ENCODE peak calls at places on chromosomes 16 and 17, in ten cellular contexts. Z is NCI-H526; R is NCI-H1417; T is bronchial epithelial cell; E is GM04504; Q is AG09309; U is T-helper 1 cell; I is sciatic nerve; A is effector CD4-positive, alpha-beta T cell; C is NB4. B is an unnamed sample.
A peak's percentile ranks its signal among the peaks of the same experiment; 100 is the strongest.

GRCh38 chr16:68319185-68319908 is 8.5 kb downstream of the PRMT7 start:
- DNase-seq in Z (no peak), R (no peak), T (no peak), E (no peak), Q (no peak), U (no peak), I (no peak), A (no peak), C (no peak), B (no peak)

GRCh38 chr17:73365203-73365933 is 53.6 kb upstream of the CDC42EP4 start:
- DNase-seq in Z (no peak), R (no peak), T (no peak), E (no peak), Q (no peak), U (no peak), I (no peak), A (no peak), C (no peak), B (no peak)

GRCh38 chr17:9360610-9361571 is 214.7 kb downstream of the STX8 start:
- DNase-seq in Z (no peak), R (no peak), T (peak; percentile 70), E (peak; percentile 68), Q (peak; percentile 53), U (no peak), I (no peak), A (no peak), C (no peak), B (no peak)

GRCh38 chr17:36731806-36732205 is 130.4 kb downstream of the MRM1 start:
- DNase-seq in Z (peak; percentile 44), R (peak; percentile 15), T (no peak), E (no peak), Q (no peak), U (no peak), I (no peak), A (no peak), C (no peak), B (no peak)

GRCh38 chr17:75839942-75840778 is 4.0 kb downstream of the UNC13D start:
- DNase-seq in Z (no peak), R (no peak), T (no peak), E (no peak), Q (no peak), U (no peak), I (no peak), A (no peak), C (no peak), B (no peak)

GRCh38 chr17:69534235-69534621 is 119.7 kb downstream of the MAP2K6 start:
- DNase-seq in Z (no peak), R (no peak), T (no peak), E (no peak), Q (no peak), U (no peak), I (no peak), A (no peak), C (no peak), B (no peak)

GRCh38 chr16:4309833-4310266 is 6.0 kb upstream of the GLIS2 start:
- DNase-seq in Z (peak; percentile 71), R (peak; percentile 15), T (peak; percentile 56), E (no peak), Q (no peak), U (no peak), I (no peak), A (peak; percentile 50), C (no peak), B (peak; percentile 35)

GRCh38 chr17:74840989-74841666 is 18.6 kb downstream of the GRIN2C start:
- DNase-seq in Z (no peak), R (no peak), T (peak; percentile 9), E (no peak), Q (no peak), U (no peak), I (peak; percentile 82), A (no peak), C (peak; percentile 74), B (no peak)

GRCh38 chr16:75529959-75530358 is 5.9 kb downstream of the CHST5 start:
- DNase-seq in Z (no peak), R (no peak), T (no peak), E (no peak), Q (no peak), U (no peak), I (no peak), A (no peak), C (no peak), B (no peak)

GRCh38 chr16:58020628-58021521 is 4.7 kb upstream of the MMP15 start:
- DNase-seq in Z (peak; percentile 30), R (peak; percentile 66), T (peak; percentile 48), E (no peak), Q (no peak), U (no peak), I (peak; percentile 85), A (peak; percentile 52), C (peak; percentile 59), B (peak; percentile 48)

B was measured in T follicular helper cell.